ENCODE peak calls at places on chromosomes 7 and 10, in five cellular contexts. L, C, X, V and W are unnamed samples.

GRCh38 chr7:3244241-3244814 is 56.7 kb upstream of the SDK1 start:
- DNase-seq in L (no peak), C (no peak), X (no peak), V (peak), W (no peak)

GRCh38 chr10:11551915-11552602 is 59.4 kb downstream of the USP6NL start:
- DNase-seq in L (no peak), C (no peak), X (no peak), V (no peak), W (peak)

GRCh38 chr10:23693398-23693797 is 254.5 kb downstream of the OTUD1 start:
- DNase-seq in L (no peak), C (no peak), X (no peak), V (no peak), W (no peak)

GRCh38 chr10:16341637-16342036 is 95.2 kb upstream of the PTER start:
- DNase-seq in L (no peak), C (no peak), X (no peak), V (no peak), W (no peak)

GRCh38 chr10:5078781-5079180 is 15.4 kb upstream of the AKR1C3 start:
- DNase-seq in L (no peak), C (no peak), X (no peak), V (no peak), W (no peak)

GRCh38 chr10:90470971-90471370 is 386.9 kb downstream of the HTR7 start:
- DNase-seq in L (no peak), C (no peak), X (no peak), V (no peak), W (no peak)

GRCh38 chr7:132337450-132338080 is 238.7 kb downstream of the PLXNA4 start:
- DNase-seq in L (no peak), C (no peak), X (no peak), V (no peak), W (no peak)

GRCh38 chr7:47045592-47045991 is 536.3 kb downstream of the TNS3 start:
- DNase-seq in L (no peak), C (no peak), X (peak), V (no peak), W (no peak)

GRCh38 chr10:76543655-76544054 is 1094.0 kb downstream of the KCNMA1 start:
- DNase-seq in L (no peak), C (no peak), X (no peak), V (no peak), W (no peak)

GRCh38 chr10:89207181-89207800 is at the start of gene CH25H:
- DNase-seq in L (peak), C (peak), X (peak), V (peak), W (peak)

GRCh38 chr10:110340122-110340521 is 35.4 kb upstream of the SMNDC1 start:
- DNase-seq in L (no peak), C (no peak), X (no peak), V (no peak), W (no peak)

GRCh38 chr7:6179620-6180343 is 92.6 kb downstream of the CYTH3 start:
- DNase-seq in L (no peak), C (no peak), X (no peak), V (no peak), W (no peak)

GRCh38 chr7:144824360-144824759 is 11.5 kb downstream of the TPK1 start:
- DNase-seq in L (no peak), C (no peak), X (no peak), V (peak), W (no peak)